ENCODE peak calls at places on chromosomes 11 and 22, in four cellular contexts. One of them, this sample, is unnamed.

GRCh38 chr11:134244593-134244992 is 8.6 kb downstream of the THYN1 start:
- DNase-seq in WTC11: no peak
- DNase-seq in K562: no peak
- DNase-seq in HepG2: peak
- DNase-seq in this sample: no peak

GRCh38 chr11:133149698-133150097 is 382.6 kb downstream of the OPCML start:
- DNase-seq in WTC11: no peak
- DNase-seq in K562: no peak
- DNase-seq in HepG2: no peak
- DNase-seq in this sample: no peak

GRCh38 chr11:82775736-82776346 is 42.2 kb upstream of the FAM181B start:
- DNase-seq in WTC11: peak
- DNase-seq in K562: peak
- DNase-seq in HepG2: peak
- DNase-seq in this sample: peak

GRCh38 chr22:30878516-30879365 is 89.8 kb downstream of the MORC2 start:
- DNase-seq in WTC11: no peak
- DNase-seq in K562: peak
- DNase-seq in HepG2: peak
- DNase-seq in this sample: no peak

GRCh38 chr22:20254975-20255946 is 12.9 kb downstream of the RTN4R start:
- DNase-seq in WTC11: no peak
- DNase-seq in K562: peak
- DNase-seq in HepG2: no peak
- DNase-seq in this sample: no peak

GRCh38 chr11:118247041-118247440 is 5.1 kb downstream of the MPZL3 start:
- DNase-seq in WTC11: no peak
- DNase-seq in K562: no peak
- DNase-seq in HepG2: peak
- DNase-seq in this sample: no peak

GRCh38 chr11:16606784-16607674 is 131.4 kb upstream of the C11orf58 start:
- DNase-seq in WTC11: peak
- DNase-seq in K562: peak
- DNase-seq in HepG2: no peak
- DNase-seq in this sample: no peak

GRCh38 chr22:34102633-34103032 is 182.4 kb upstream of the LARGE1 start:
- DNase-seq in WTC11: no peak
- DNase-seq in K562: no peak
- DNase-seq in HepG2: no peak
- DNase-seq in this sample: no peak

GRCh38 chr22:44693756-44694155 is 8.2 kb upstream of the PRR5 start:
- DNase-seq in WTC11: no peak
- DNase-seq in K562: no peak
- DNase-seq in HepG2: no peak
- DNase-seq in this sample: no peak

GRCh38 chr11:2036863-2037486 is 39.3 kb upstream of the H19 start:
- DNase-seq in WTC11: no peak
- DNase-seq in K562: no peak
- DNase-seq in HepG2: no peak
- DNase-seq in this sample: no peak

GRCh38 chr11:117814204-117814765 is 10.3 kb downstream of the FXYD2 start:
- DNase-seq in WTC11: no peak
- DNase-seq in K562: no peak
- DNase-seq in HepG2: no peak
- DNase-seq in this sample: no peak

GRCh38 chr11:22832315-22833041 is 2.9 kb upstream of the SVIP start:
- DNase-seq in WTC11: no peak
- DNase-seq in K562: peak
- DNase-seq in HepG2: peak
- DNase-seq in this sample: peak

GRCh38 chr11:134625151-134625550 is 213.1 kb upstream of the B3GAT1 start:
- DNase-seq in WTC11: no peak
- DNase-seq in K562: no peak
- DNase-seq in HepG2: no peak
- DNase-seq in this sample: no peak

GRCh38 chr11:133934599-133935550 is 21.9 kb downstream of the IGSF9B start:
- DNase-seq in WTC11: no peak
- DNase-seq in K562: peak
- DNase-seq in HepG2: peak
- DNase-seq in this sample: no peak

GRCh38 chr11:65576867-65577755 is 1.3 kb downstream of the EHBP1L1 start:
- DNase-seq in WTC11: no peak
- DNase-seq in K562: no peak
- DNase-seq in HepG2: peak
- DNase-seq in this sample: peak

GRCh38 chr11:40029406-40029805 is 1430.0 kb downstream of the LRRC4C start:
- DNase-seq in WTC11: no peak
- DNase-seq in K562: no peak
- DNase-seq in HepG2: no peak
- DNase-seq in this sample: no peak

GRCh38 chr22:22927196-22927887 is 39.7 kb downstream of the IGLL5 start:
- DNase-seq in WTC11: no peak
- DNase-seq in K562: peak
- DNase-seq in HepG2: no peak
- DNase-seq in this sample: no peak

GRCh38 chr11:9530020-9530628 is 43.3 kb upstream of the WEE1 start:
- DNase-seq in WTC11: no peak
- DNase-seq in K562: peak
- DNase-seq in HepG2: no peak
- DNase-seq in this sample: no peak

GRCh38 chr11:69642549-69642912 is 1.6 kb downstream of the CCND1 start:
- DNase-seq in WTC11: no peak
- DNase-seq in K562: peak
- DNase-seq in HepG2: no peak
- DNase-seq in this sample: no peak

GRCh38 chr11:117282956-117283355 is 8.2 kb upstream of the BACE1-AS start:
- DNase-seq in WTC11: no peak
- DNase-seq in K562: no peak
- DNase-seq in HepG2: no peak
- DNase-seq in this sample: no peak

GRCh38 chr11:85961930-85962363 is 106.8 kb downstream of the CCDC83 start:
- DNase-seq in WTC11: no peak
- DNase-seq in K562: no peak
- DNase-seq in HepG2: no peak
- DNase-seq in this sample: no peak

GRCh38 chr11:131409307-131409706 is 38.9 kb downstream of the NTM start:
- DNase-seq in WTC11: no peak
- DNase-seq in K562: no peak
- DNase-seq in HepG2: no peak
- DNase-seq in this sample: no peak

GRCh38 chr11:45654242-45654641 is 11.2 kb downstream of the CHST1 start:
- DNase-seq in WTC11: no peak
- DNase-seq in K562: no peak
- DNase-seq in HepG2: no peak
- DNase-seq in this sample: no peak

GRCh38 chr11:85826096-85826855 is 15.3 kb upstream of the SYTL2 start:
- DNase-seq in WTC11: peak
- DNase-seq in K562: peak
- DNase-seq in HepG2: no peak
- DNase-seq in this sample: peak

GRCh38 chr11:132840660-132841059 is 691.6 kb downstream of the OPCML start:
- DNase-seq in WTC11: no peak
- DNase-seq in K562: no peak
- DNase-seq in HepG2: no peak
- DNase-seq in this sample: no peak

GRCh38 chr11:86888164-86888977 is 66.8 kb downstream of the FZD4 start:
- DNase-seq in WTC11: no peak
- DNase-seq in K562: no peak
- DNase-seq in HepG2: no peak
- DNase-seq in this sample: no peak

GRCh38 chr22:28810839-28811491 is 10.6 kb upstream of the XBP1 start:
- DNase-seq in WTC11: no peak
- DNase-seq in K562: no peak
- DNase-seq in HepG2: peak
- DNase-seq in this sample: no peak

GRCh38 chr11:9787981-9788521 is 124.2 kb downstream of the SWAP70 start:
- DNase-seq in WTC11: no peak
- DNase-seq in K562: no peak
- DNase-seq in HepG2: no peak
- DNase-seq in this sample: no peak

GRCh38 chr11:73760680-73761402 is at the start of gene RAB6A:
- DNase-seq in WTC11: peak
- DNase-seq in K562: peak
- DNase-seq in HepG2: peak
- DNase-seq in this sample: peak

GRCh38 chr22:24445481-24446290 is 18.3 kb downstream of the ADORA2A start:
- DNase-seq in WTC11: no peak
- DNase-seq in K562: peak
- DNase-seq in HepG2: peak
- DNase-seq in this sample: no peak

GRCh38 chr22:47806894-47807293 is 1044.4 kb downstream of the TBC1D22A start:
- DNase-seq in WTC11: no peak
- DNase-seq in K562: no peak
- DNase-seq in HepG2: no peak
- DNase-seq in this sample: no peak

GRCh38 chr11:29809121-29809520 is 207.7 kb downstream of the KCNA4 start:
- DNase-seq in WTC11: no peak
- DNase-seq in K562: no peak
- DNase-seq in HepG2: no peak
- DNase-seq in this sample: no peak

GRCh38 chr11:130782361-130783221 is 133.7 kb downstream of the SNX19 start:
- DNase-seq in WTC11: no peak
- DNase-seq in K562: no peak
- DNase-seq in HepG2: no peak
- DNase-seq in this sample: no peak

GRCh38 chr22:40512426-40513136 is 123.9 kb downstream of the MRTFA start:
- DNase-seq in WTC11: no peak
- DNase-seq in K562: no peak
- DNase-seq in HepG2: peak
- DNase-seq in this sample: peak

GRCh38 chr11:68827733-68828132 is 14.0 kb downstream of the CPT1A start:
- DNase-seq in WTC11: no peak
- DNase-seq in K562: no peak
- DNase-seq in HepG2: peak
- DNase-seq in this sample: no peak

GRCh38 chr22:50613291-50613981 is 12.8 kb downstream of the MAPK8IP2 start:
- DNase-seq in WTC11: no peak
- DNase-seq in K562: peak
- DNase-seq in HepG2: peak
- DNase-seq in this sample: no peak
- TF ChIP-seq HMGXB4 in WTC11: no peak
- TF ChIP-seq HMGXB4 in K562: no peak
- TF ChIP-seq HMGXB4 in HepG2: peak
- TF ChIP-seq HMGXB4 in this sample: no peak

DNA sequence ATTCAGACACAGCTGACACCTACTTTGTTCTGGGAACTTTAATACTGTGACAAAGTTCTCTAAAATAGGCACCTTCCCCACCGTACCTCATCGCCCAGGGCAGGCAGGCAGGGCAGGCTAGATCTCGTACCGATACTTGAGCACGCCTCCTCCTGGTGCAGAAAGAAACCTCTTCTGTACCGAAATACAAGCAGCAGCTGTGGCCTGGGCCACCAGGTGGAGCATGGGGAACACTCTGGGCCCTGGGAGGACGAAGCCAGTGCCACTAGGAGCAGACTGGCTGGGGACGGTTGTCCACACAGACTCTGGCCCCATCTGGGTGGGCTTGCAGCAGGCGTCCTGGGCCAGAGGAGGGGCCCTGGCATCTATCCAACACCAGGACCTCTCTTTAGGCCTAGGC is 12.8 kb downstream of the PMM1 start:
- DNase-seq in WTC11: peak
- DNase-seq in K562: peak
- DNase-seq in HepG2: peak
- DNase-seq in this sample: peak
- TF ChIP-seq HMGXB4 in WTC11: no peak
- TF ChIP-seq HMGXB4 in K562: no peak
- TF ChIP-seq HMGXB4 in HepG2: peak
- TF ChIP-seq HMGXB4 in this sample: no peak

GRCh38 chr11:110335358-110335757 is 38.9 kb upstream of the RDX start:
- DNase-seq in WTC11: no peak
- DNase-seq in K562: no peak
- DNase-seq in HepG2: no peak
- DNase-seq in this sample: no peak

GRCh38 chr11:110337570-110338193 is 41.3 kb upstream of the RDX start:
- DNase-seq in WTC11: no peak
- DNase-seq in K562: no peak
- DNase-seq in HepG2: no peak
- DNase-seq in this sample: no peak

GRCh38 chr11:110339456-110339855 is 43.0 kb upstream of the RDX start:
- DNase-seq in WTC11: no peak
- DNase-seq in K562: no peak
- DNase-seq in HepG2: no peak
- DNase-seq in this sample: no peak

GRCh38 chr11:110338684-110339083 is 42.3 kb upstream of the RDX start:
- DNase-seq in WTC11: no peak
- DNase-seq in K562: no peak
- DNase-seq in HepG2: no peak
- DNase-seq in this sample: no peak

GRCh38 chr11:110336054-110336453 is 39.6 kb upstream of the RDX start:
- DNase-seq in WTC11: no peak
- DNase-seq in K562: no peak
- DNase-seq in HepG2: no peak
- DNase-seq in this sample: no peak
- TF ChIP-seq HMGXB4 in WTC11: no peak
- TF ChIP-seq HMGXB4 in K562: no peak
- TF ChIP-seq HMGXB4 in HepG2: no peak
- TF ChIP-seq HMGXB4 in this sample: no peak

DNA sequence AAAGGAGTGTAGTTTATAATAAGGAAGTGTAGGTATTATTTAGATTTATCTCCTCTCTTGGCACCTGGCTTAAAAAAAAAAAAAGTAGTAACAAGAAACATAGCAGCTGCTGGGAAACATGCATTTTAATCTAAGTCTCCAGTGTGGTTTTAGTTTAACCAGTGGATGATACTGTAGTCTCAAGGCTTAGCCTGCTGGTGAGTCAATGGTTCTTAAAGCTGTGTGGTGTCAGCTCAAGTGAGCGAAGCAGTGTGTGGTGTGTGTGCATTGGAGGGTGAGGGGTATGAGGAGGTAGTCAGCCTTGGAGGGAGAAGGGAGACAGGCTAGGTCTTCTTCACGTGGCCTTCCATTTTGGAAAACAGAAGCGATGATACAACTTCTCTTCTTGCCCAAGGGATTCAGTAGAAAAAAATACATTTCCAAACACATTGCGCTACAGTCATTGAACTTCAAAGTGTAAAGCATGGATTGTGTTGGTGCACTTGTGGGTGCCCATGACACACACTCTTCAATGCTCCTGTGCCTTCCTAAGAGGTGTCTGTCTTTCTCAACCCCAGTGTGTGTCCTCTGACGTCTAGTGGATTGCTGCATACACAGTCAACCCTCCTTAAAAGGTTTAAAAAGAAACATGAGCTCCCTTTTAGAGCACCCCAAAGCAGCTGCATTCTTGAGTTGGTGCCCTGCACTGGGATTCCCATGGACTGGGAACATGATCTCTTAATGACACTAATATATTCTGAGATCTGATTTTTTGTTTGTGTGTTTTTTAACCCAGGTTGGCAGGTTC is 40.1 kb downstream of the ZBTB16 start:
- DNase-seq in WTC11: no peak
- DNase-seq in K562: no peak
- DNase-seq in HepG2: no peak
- DNase-seq in this sample: no peak
- TF ChIP-seq HMGXB4 in WTC11: no peak
- TF ChIP-seq HMGXB4 in K562: no peak
- TF ChIP-seq HMGXB4 in HepG2: no peak
- TF ChIP-seq HMGXB4 in this sample: no peak

GRCh38 chr11:6319879-6320410 is 356 bp downstream of the CAVIN3 start:
- DNase-seq in WTC11: peak
- DNase-seq in K562: peak
- DNase-seq in HepG2: no peak
- DNase-seq in this sample: peak
- TF ChIP-seq HMGXB4 in WTC11: no peak
- TF ChIP-seq HMGXB4 in K562: no peak
- TF ChIP-seq HMGXB4 in HepG2: no peak
- TF ChIP-seq HMGXB4 in this sample: no peak

GRCh38 chr11:48063424-48063978 is 83.1 kb downstream of the PTPRJ start:
- DNase-seq in WTC11: no peak
- DNase-seq in K562: no peak
- DNase-seq in HepG2: no peak
- DNase-seq in this sample: peak
- TF ChIP-seq HMGXB4 in WTC11: no peak
- TF ChIP-seq HMGXB4 in K562: no peak
- TF ChIP-seq HMGXB4 in HepG2: no peak
- TF ChIP-seq HMGXB4 in this sample: no peak